ENCODE peak calls at places on chromosomes 7 and 10, in five cellular contexts. One of them, this sample, is unnamed.

GRCh38 chr7:51613911-51614344 is 297.3 kb upstream of the COBL start:
- DNase-seq in Peyer's patch: no peak
- DNase-seq in pancreas: no peak
- DNase-seq in Panc1: no peak
- DNase-seq in testis: peak
- DNase-seq in this sample: no peak

GRCh38 chr7:36814311-36814710 is 90.0 kb upstream of the AOAH start:
- DNase-seq in testis: no peak
- DNase-seq in Peyer's patch: no peak
- DNase-seq in pancreas: no peak
- DNase-seq in Panc1: no peak
- DNase-seq in this sample: no peak

GRCh38 chr7:77940647-77941046 is 142.1 kb downstream of the PHTF2 start:
- DNase-seq in pancreas: no peak
- DNase-seq in Panc1: peak
- DNase-seq in testis: peak
- DNase-seq in Peyer's patch: no peak
- DNase-seq in this sample: peak

GRCh38 chr7:844514-844913 is 12.2 kb downstream of the SUN1 start:
- DNase-seq in Panc1: no peak
- DNase-seq in pancreas: peak
- DNase-seq in testis: no peak
- DNase-seq in Peyer's patch: no peak
- DNase-seq in this sample: no peak

GRCh38 chr7:155857141-155857540 is 44.9 kb upstream of the SHH start:
- DNase-seq in Panc1: no peak
- DNase-seq in Peyer's patch: no peak
- DNase-seq in testis: peak
- DNase-seq in pancreas: no peak
- DNase-seq in this sample: no peak

GRCh38 chr10:29735628-29736324 is 101.0 kb upstream of the SVIL start:
- DNase-seq in Panc1: peak
- DNase-seq in Peyer's patch: peak
- DNase-seq in testis: peak
- DNase-seq in pancreas: peak
- DNase-seq in this sample: peak

GRCh38 chr10:8133146-8133545 is 78.7 kb downstream of the GATA3 start:
- DNase-seq in pancreas: no peak
- DNase-seq in Panc1: no peak
- DNase-seq in Peyer's patch: no peak
- DNase-seq in testis: no peak
- DNase-seq in this sample: no peak

GRCh38 chr7:122844191-122844988 is 41.9 kb downstream of the CADPS2 start:
- DNase-seq in testis: no peak
- DNase-seq in Peyer's patch: no peak
- DNase-seq in pancreas: no peak
- DNase-seq in Panc1: no peak
- DNase-seq in this sample: no peak

GRCh38 chr10:5811387-5811821 is 1.8 kb downstream of the GDI2 start:
- DNase-seq in Panc1: no peak
- DNase-seq in pancreas: no peak
- DNase-seq in Peyer's patch: no peak
- DNase-seq in testis: no peak
- DNase-seq in this sample: peak

GRCh38 chr7:122303971-122304603 is 463 bp downstream of the FEZF1 start:
- DNase-seq in Panc1: no peak
- DNase-seq in testis: no peak
- DNase-seq in pancreas: no peak
- DNase-seq in Peyer's patch: no peak
- DNase-seq in this sample: no peak

GRCh38 chr7:97422046-97422445 is 304.5 kb downstream of the SDHAF3 start:
- DNase-seq in pancreas: no peak
- DNase-seq in Peyer's patch: no peak
- DNase-seq in testis: no peak
- DNase-seq in Panc1: no peak
- DNase-seq in this sample: no peak

GRCh38 chr7:82481499-82482097 is 38.0 kb upstream of the CACNA2D1 start:
- DNase-seq in Panc1: peak
- DNase-seq in pancreas: no peak
- DNase-seq in Peyer's patch: no peak
- DNase-seq in testis: no peak
- DNase-seq in this sample: peak

GRCh38 chr10:77710759-77711682 is 73.4 kb upstream of the KCNMA1 start:
- DNase-seq in Panc1: peak
- DNase-seq in pancreas: peak
- DNase-seq in testis: peak
- DNase-seq in Peyer's patch: peak
- DNase-seq in this sample: peak

GRCh38 chr10:79196470-79197461 is 128.0 kb downstream of the ZMIZ1 start:
- DNase-seq in pancreas: peak
- DNase-seq in Peyer's patch: peak
- DNase-seq in Panc1: no peak
- DNase-seq in testis: peak
- DNase-seq in this sample: peak

GRCh38 chr10:110498087-110498981 is 627 bp downstream of the DUSP5 start:
- DNase-seq in Panc1: no peak
- DNase-seq in pancreas: peak
- DNase-seq in Peyer's patch: peak
- DNase-seq in testis: peak
- DNase-seq in this sample: peak

GRCh38 chr10:119370046-119370770 is 162.8 kb downstream of the GRK5 start:
- DNase-seq in Panc1: no peak
- DNase-seq in testis: no peak
- DNase-seq in Peyer's patch: peak
- DNase-seq in pancreas: no peak
- DNase-seq in this sample: peak
- H3K4me3 ChIP-seq in Panc1: no peak
- H3K4me3 ChIP-seq in testis: no peak
- H3K4me3 ChIP-seq in Peyer's patch: no peak
- H3K4me3 ChIP-seq in pancreas: no peak
- H3K4me3 ChIP-seq in this sample: no peak

GRCh38 chr7:121163699-121164098 is 165.1 kb upstream of the WNT16 start:
- DNase-seq in Peyer's patch: no peak
- DNase-seq in testis: no peak
- DNase-seq in pancreas: no peak
- DNase-seq in Panc1: no peak
- DNase-seq in this sample: no peak
- TF ChIP-seq CTCF in Peyer's patch: no peak
- TF ChIP-seq CTCF in testis: no peak
- TF ChIP-seq CTCF in pancreas: no peak
- TF ChIP-seq CTCF in Panc1: no peak
- TF ChIP-seq CTCF in this sample: no peak

GRCh38 chr7:22452142-22452763 is 47.7 kb downstream of the STEAP1B start:
- DNase-seq in Peyer's patch: peak
- DNase-seq in Panc1: peak
- DNase-seq in testis: peak
- DNase-seq in pancreas: peak
- DNase-seq in this sample: peak
- H3K4me3 ChIP-seq in Peyer's patch: no peak
- H3K4me3 ChIP-seq in Panc1: no peak
- H3K4me3 ChIP-seq in testis: no peak
- H3K4me3 ChIP-seq in pancreas: no peak
- H3K4me3 ChIP-seq in this sample: peak

DNA sequence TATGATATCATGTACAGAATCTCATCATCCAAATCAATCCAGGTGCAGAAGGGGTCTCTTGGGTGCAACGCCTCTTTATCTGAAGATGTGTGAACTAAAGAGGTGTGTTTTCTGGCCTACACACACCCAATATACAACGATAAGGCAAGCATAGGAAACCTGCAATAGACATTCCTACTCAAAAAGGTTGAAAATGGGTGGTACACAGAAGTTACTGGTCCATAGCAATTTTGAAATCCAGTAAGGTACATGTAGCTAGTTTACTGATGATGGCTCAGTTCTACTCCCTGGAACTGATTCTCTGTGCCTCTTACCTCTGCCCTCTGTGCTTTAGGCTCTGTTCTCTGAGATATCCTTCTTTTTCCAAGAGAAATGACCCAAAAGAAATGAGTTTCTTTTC is 22.2 kb upstream of the CCDC3 start:
- DNase-seq in testis: no peak
- DNase-seq in pancreas: no peak
- DNase-seq in Peyer's patch: no peak
- DNase-seq in Panc1: no peak
- DNase-seq in this sample: no peak
- TF ChIP-seq CTCF in testis: no peak
- TF ChIP-seq CTCF in pancreas: no peak
- TF ChIP-seq CTCF in Peyer's patch: no peak
- TF ChIP-seq CTCF in Panc1: no peak
- TF ChIP-seq CTCF in this sample: no peak

GRCh38 chr7:2572101-2572842 is 13.5 kb downstream of the IQCE start:
- DNase-seq in testis: no peak
- DNase-seq in Panc1: no peak
- DNase-seq in Peyer's patch: peak
- DNase-seq in pancreas: no peak
- DNase-seq in this sample: peak
- H3K4me3 ChIP-seq in testis: no peak
- H3K4me3 ChIP-seq in Panc1: no peak
- H3K4me3 ChIP-seq in Peyer's patch: no peak
- H3K4me3 ChIP-seq in pancreas: no peak
- H3K4me3 ChIP-seq in this sample: no peak

DNA sequence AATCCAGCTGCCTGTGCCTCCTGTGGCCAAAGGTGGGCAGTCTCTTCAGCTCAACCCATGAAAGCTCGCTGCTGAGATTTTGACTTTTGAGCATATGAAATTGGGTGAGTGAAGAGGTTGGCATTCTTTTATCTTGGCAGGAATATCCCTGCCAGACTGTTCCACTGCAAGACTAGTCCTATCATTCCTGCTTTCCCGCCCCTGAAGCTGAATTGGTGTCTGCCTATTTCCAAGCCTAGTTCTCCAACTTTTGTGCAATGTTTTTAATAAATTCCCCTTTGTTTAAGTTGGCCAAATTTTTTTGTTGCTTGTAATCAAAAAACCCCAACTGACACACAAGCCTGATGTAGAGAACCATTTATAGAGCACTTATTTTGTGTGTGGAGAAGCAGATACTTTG is 34.8 kb upstream of the BICC1 start:
- DNase-seq in testis: no peak
- DNase-seq in Peyer's patch: no peak
- DNase-seq in Panc1: no peak
- DNase-seq in pancreas: no peak
- DNase-seq in this sample: no peak
- TF ChIP-seq CTCF in testis: no peak
- TF ChIP-seq CTCF in Peyer's patch: no peak
- TF ChIP-seq CTCF in Panc1: peak
- TF ChIP-seq CTCF in pancreas: no peak
- TF ChIP-seq CTCF in this sample: peak

GRCh38 chr7:138161600-138162081 is 85.4 kb downstream of the AKR1D1 start:
- DNase-seq in testis: peak
- DNase-seq in Peyer's patch: peak
- DNase-seq in Panc1: peak
- DNase-seq in pancreas: peak
- DNase-seq in this sample: peak
- H3K4me3 ChIP-seq in testis: no peak
- H3K4me3 ChIP-seq in Peyer's patch: no peak
- H3K4me3 ChIP-seq in Panc1: no peak
- H3K4me3 ChIP-seq in pancreas: no peak
- H3K4me3 ChIP-seq in this sample: no peak

GRCh38 chr7:143073556-143073955 is 21.4 kb downstream of the OR6V1 start:
- DNase-seq in testis: no peak
- DNase-seq in pancreas: no peak
- DNase-seq in Peyer's patch: no peak
- DNase-seq in Panc1: no peak
- DNase-seq in this sample: peak
- TF ChIP-seq CTCF in testis: no peak
- TF ChIP-seq CTCF in pancreas: no peak
- TF ChIP-seq CTCF in Peyer's patch: no peak
- TF ChIP-seq CTCF in Panc1: no peak
- TF ChIP-seq CTCF in this sample: no peak

This sample was measured in fibroblast of pulmonary artery.